ENCODE peak calls at places on chromosomes 4 and X, in five cellular contexts. Y is tibial nerve, W is RWPE1, D is body of pancreas, R is sigmoid colon. U is an unnamed sample.

GRCh38 chr4:147361726-147362125 is 119.2 kb upstream of the EDNRA start:
- DNase-seq in D (no peak), Y (peak), R (no peak), W (peak), U (no peak)

GRCh38 chrX:152897216-152898144 is at the start of gene ZNF185:
- DNase-seq in W (peak), D (peak), R (no peak), Y (no peak), U (peak)

GRCh38 chr4:56086561-56086960 is 137.8 kb downstream of the CEP135 start:
- DNase-seq in D (no peak), Y (no peak), R (no peak), W (no peak), U (no peak)

GRCh38 chr4:7872264-7872771 is 67.3 kb downstream of the AFAP1 start:
- DNase-seq in R (peak), D (peak), W (no peak), Y (peak), U (no peak)

GRCh38 chrX:15849555-15849954 is 5.1 kb downstream of the AP1S2 start:
- DNase-seq in Y (no peak), R (no peak), D (no peak), W (no peak), U (no peak)

GRCh38 chr4:56183344-56183959 is 203.8 kb downstream of the AASDH start:
- DNase-seq in W (no peak), Y (no peak), D (no peak), R (no peak), U (no peak)

GRCh38 chrX:39850630-39851152 is 247.1 kb downstream of the BCOR start:
- DNase-seq in Y (no peak), W (no peak), R (no peak), D (no peak), U (peak)

GRCh38 chr4:17546222-17546621 is 30.8 kb upstream of the LAP3 start:
- DNase-seq in Y (no peak), R (no peak), D (no peak), W (no peak), U (no peak)

GRCh38 chrX:154444001-154444754 is at the start of gene FAM50A:
- DNase-seq in D (peak), Y (peak), R (peak), W (no peak), U (peak)

GRCh38 chr4:140726776-140727500 is 29.2 kb downstream of the TBC1D9 start:
- DNase-seq in R (no peak), Y (no peak), W (no peak), D (no peak), U (no peak)

GRCh38 chrX:100652266-100652665 is 8.3 kb downstream of the SRPX2 start:
- DNase-seq in Y (no peak), R (no peak), W (no peak), D (no peak), U (no peak)

GRCh38 chrX:111896148-111896547 is 20.2 kb downstream of the TRPC5OS start:
- DNase-seq in R (no peak), W (no peak), D (no peak), Y (no peak), U (no peak)

GRCh38 chr4:41939016-41939623 is 3.9 kb downstream of the TMEM33 start:
- DNase-seq in W (peak), D (no peak), R (no peak), Y (no peak), U (no peak)

GRCh38 chr4:101157415-101158135 is 189.8 kb downstream of the PPP3CA start:
- DNase-seq in W (no peak), R (no peak), D (no peak), Y (no peak), U (no peak)

GRCh38 chr4:10054571-10055041 is 33.3 kb upstream of the SLC2A9 start:
- DNase-seq in W (no peak), R (no peak), D (no peak), Y (no peak), U (no peak)

GRCh38 chr4:123406862-123407261 is 10.3 kb downstream of the SPRY1 start:
- DNase-seq in Y (no peak), W (no peak), D (no peak), R (no peak), U (no peak)

GRCh38 chr4:83535945-83536648 is at the start of gene GPAT3:
- DNase-seq in Y (peak), R (peak), D (peak), W (peak), U (peak)

GRCh38 chr4:173699841-173700475 is 169.9 kb upstream of the HAND2 start:
- DNase-seq in D (no peak), W (no peak), Y (no peak), R (no peak), U (no peak)

GRCh38 chr4:16442296-16442695 is 216.0 kb upstream of the TAPT1 start:
- DNase-seq in D (no peak), R (no peak), W (no peak), Y (no peak), U (no peak)

GRCh38 chr4:40626183-40626990 is 3.3 kb downstream of the RBM47 start:
- DNase-seq in W (no peak), D (peak), Y (no peak), R (no peak), U (no peak)

GRCh38 chr4:24644983-24645764 is 60.8 kb upstream of the DHX15 start:
- DNase-seq in D (no peak), R (no peak), Y (no peak), W (no peak), U (no peak)

GRCh38 chrX:13338985-13339384 is 19.1 kb upstream of the ATXN3L start:
- DNase-seq in R (no peak), D (no peak), W (no peak), Y (no peak), U (no peak)

GRCh38 chr4:147078362-147078761 is 132.7 kb upstream of the TTC29 start:
- DNase-seq in R (no peak), D (no peak), W (no peak), Y (no peak), U (no peak)

GRCh38 chrX:110667706-110668105 is 127.9 kb downstream of the CHRDL1 start:
- DNase-seq in Y (no peak), R (no peak), D (no peak), W (no peak), U (peak)

GRCh38 chr4:48681856-48682255 is 98.2 kb downstream of the FRYL start:
- DNase-seq in Y (no peak), W (peak), R (no peak), D (no peak), U (no peak)

GRCh38 chr4:121072836-121073362 is 564 bp upstream of the NDNF start:
- DNase-seq in D (no peak), W (no peak), R (peak), Y (no peak), U (peak)

GRCh38 chr4:95540227-95540626 is 8.5 kb downstream of the UNC5C start:
- DNase-seq in Y (no peak), W (no peak), D (no peak), R (no peak), U (no peak)

GRCh38 chrX:134551365-134552095 is 91.6 kb downstream of the HPRT1 start:
- DNase-seq in R (no peak), Y (no peak), W (peak), D (no peak), U (no peak)

GRCh38 chrX:40849906-40850672 is 114.7 kb upstream of the MED14 start:
- DNase-seq in W (no peak), Y (no peak), R (no peak), D (no peak), U (no peak)

GRCh38 chrX:4118666-4119530 is 405.4 kb upstream of the PRKX start:
- DNase-seq in R (no peak), W (no peak), Y (no peak), D (no peak), U (no peak)

GRCh38 chr4:158157412-158157811 is 15.4 kb downstream of the GASK1B start:
- DNase-seq in R (no peak), D (no peak), Y (no peak), W (no peak), U (no peak)

GRCh38 chrX:26442340-26442739 is 226.4 kb downstream of the MAGEB5 start:
- DNase-seq in Y (peak), W (no peak), R (no peak), D (peak), U (no peak)

GRCh38 chr4:53013873-53014272 is 151.8 kb downstream of the RASL11B start:
- DNase-seq in Y (no peak), R (no peak), D (no peak), W (no peak), U (no peak)

GRCh38 chr4:53014881-53015280 is 152.8 kb downstream of the RASL11B start:
- DNase-seq in Y (no peak), W (no peak), R (no peak), D (no peak), U (no peak)

GRCh38 chr4:53015681-53016080 is 153.6 kb downstream of the RASL11B start:
- DNase-seq in D (no peak), Y (peak), W (no peak), R (peak), U (peak)

GRCh38 chr4:53012738-53013137 is 150.6 kb downstream of the RASL11B start:
- DNase-seq in R (no peak), Y (no peak), W (no peak), D (no peak), U (no peak)

GRCh38 chr4:53014368-53014767 is 152.3 kb downstream of the RASL11B start:
- DNase-seq in Y (no peak), W (no peak), D (no peak), R (no peak), U (no peak)
- TF ChIP-seq CTCF in Y (no peak), W (no peak), D (no peak), R (no peak), U (no peak)

DNA sequence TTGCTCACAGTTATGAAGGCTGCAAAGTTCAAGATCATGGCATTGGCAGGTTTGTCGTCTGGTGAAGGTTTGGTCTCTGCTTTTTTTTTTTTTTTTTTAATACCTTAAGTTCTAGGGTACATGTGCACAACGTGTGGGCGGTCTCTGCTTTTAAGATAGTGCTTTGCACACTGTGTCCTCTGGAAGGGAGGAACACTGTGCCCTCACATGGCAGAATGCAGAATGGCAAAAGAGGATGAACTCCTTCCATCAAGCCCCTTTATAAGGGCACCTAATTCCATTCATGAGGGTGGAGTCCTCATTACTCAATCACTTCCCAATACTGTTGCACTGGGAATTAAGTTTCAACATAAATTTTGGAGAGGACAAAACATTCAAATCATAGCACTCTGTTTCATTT is 101.4 kb downstream of the GLRA2 start:
- DNase-seq in D (no peak), W (no peak), R (no peak), Y (no peak), U (peak)
- TF ChIP-seq CTCF in D (no peak), W (no peak), R (no peak), Y (no peak), U (no peak)

GRCh38 chr4:135371137-135371536 is 1169.5 kb upstream of the PABPC4L start:
- DNase-seq in W (no peak), Y (no peak), D (peak), R (no peak), U (peak)
- TF ChIP-seq CTCF in W (no peak), Y (no peak), D (peak), R (no peak), U (peak)

GRCh38 chr4:135508006-135508714 is 1306.6 kb upstream of the PABPC4L start:
- DNase-seq in Y (no peak), R (no peak), W (peak), D (no peak), U (no peak)
- TF ChIP-seq CTCF in Y (no peak), R (no peak), W (no peak), D (no peak), U (no peak)

GRCh38 chrX:7132335-7133035 is 15.0 kb upstream of the STS start:
- DNase-seq in Y (peak), D (peak), R (no peak), W (peak), U (peak)
- TF ChIP-seq CTCF in Y (no peak), D (peak), R (no peak), W (peak), U (no peak)

GRCh38 chrX:120769576-120770341 is 105.9 kb downstream of the CT47B1 start:
- DNase-seq in D (no peak), W (peak), R (no peak), Y (no peak), U (no peak)
- TF ChIP-seq CTCF in D (no peak), W (peak), R (no peak), Y (peak), U (no peak)

DNA sequence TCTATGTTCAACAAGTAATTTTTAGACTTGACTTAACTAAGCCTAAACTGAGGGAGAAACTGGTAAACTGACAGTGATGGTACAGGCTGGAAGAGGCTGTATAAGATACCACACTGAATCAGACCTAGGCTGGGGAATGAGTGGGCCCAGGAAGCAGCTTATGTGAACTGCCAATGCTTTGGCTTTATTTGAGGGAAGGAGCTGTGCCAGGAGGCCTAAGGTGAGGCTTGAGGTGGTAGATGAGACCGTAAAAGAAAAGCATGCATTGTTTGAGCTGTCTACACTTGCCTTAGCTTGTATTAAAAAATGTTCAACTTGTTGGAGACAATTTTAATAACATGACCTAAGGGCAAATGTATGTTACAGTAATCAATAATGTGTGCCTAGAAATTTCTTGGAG is 96.2 kb downstream of the RS1 start:
- DNase-seq in R (no peak), D (no peak), Y (no peak), W (peak), U (no peak)
- TF ChIP-seq CTCF in R (no peak), D (no peak), Y (no peak), W (no peak), U (no peak)